ENCODE peak calls at places on chromosomes 12 and 14, in four cellular contexts. S is ovary, N is testis, Y is stomach. G is an unnamed sample.

GRCh38 chr12:22121224-22121623 is 75.2 kb downstream of the CMAS start:
- DNase-seq in Y (no peak), S (no peak), N (no peak), G (no peak)

GRCh38 chr14:100629696-100630095 is 42.5 kb upstream of the BEGAIN start:
- DNase-seq in S (no peak), Y (no peak), N (no peak), G (no peak)

GRCh38 chr14:101965145-101965531 is 765 bp downstream of the DYNC1H1 start:
- DNase-seq in N (peak), S (peak), Y (peak), G (peak)

GRCh38 chr14:102248121-102248520 is 56.8 kb downstream of the MOK start:
- DNase-seq in N (no peak), Y (no peak), S (no peak), G (no peak)

GRCh38 chr12:110266980-110267620 is 13.9 kb upstream of the ATP2A2 start:
- DNase-seq in N (no peak), Y (no peak), S (peak), G (no peak)

GRCh38 chr14:75205586-75205985 is 29.2 kb upstream of the TMED10 start:
- DNase-seq in S (no peak), Y (no peak), N (no peak), G (no peak)

GRCh38 chr12:52349196-52349595 is 18.1 kb downstream of the KRT85 start:
- DNase-seq in Y (no peak), S (no peak), N (no peak), G (no peak)

GRCh38 chr12:52351196-52352059 is 15.9 kb downstream of the KRT85 start:
- DNase-seq in N (no peak), S (no peak), Y (peak), G (peak)

GRCh38 chr12:131895640-131896079 is 1.2 kb downstream of the ULK1 start:
- DNase-seq in Y (no peak), N (no peak), S (no peak), G (no peak)

GRCh38 chr12:52464921-52465320 is 8.7 kb downstream of the KRT6C start:
- DNase-seq in N (no peak), Y (no peak), S (no peak), G (no peak)

GRCh38 chr12:131764738-131765137 is 53.8 kb downstream of the SFSWAP start:
- DNase-seq in Y (no peak), S (no peak), N (no peak), G (no peak)

GRCh38 chr14:23725980-23726746 is 90.0 kb downstream of the DHRS2 start:
- DNase-seq in S (no peak), N (no peak), Y (no peak), G (no peak)

GRCh38 chr12:110657747-110658146 is 31.2 kb downstream of the HVCN1 start:
- DNase-seq in Y (no peak), N (peak), S (no peak), G (no peak)

GRCh38 chr14:45891417-45892080 is 638.5 kb upstream of the MIS18BP1 start:
- DNase-seq in N (peak), Y (peak), S (no peak), G (no peak)

GRCh38 chr12:103780093-103780440 is 61.0 kb downstream of the NT5DC3 start:
- DNase-seq in Y (no peak), S (no peak), N (no peak), G (no peak)

GRCh38 chr14:53531730-53532129 is 378.6 kb upstream of the DDHD1 start:
- DNase-seq in N (no peak), S (no peak), Y (no peak), G (no peak)

GRCh38 chr14:30861200-30861599 is 13.2 kb upstream of the COCH start:
- DNase-seq in S (no peak), Y (no peak), N (no peak), G (no peak)

GRCh38 chr12:69476276-69477017 is 6.3 kb downstream of the FRS2 start:
- DNase-seq in Y (no peak), S (no peak), N (no peak), G (no peak)

GRCh38 chr12:56838602-56839488 is 75.7 kb downstream of the HSD17B6 start:
- DNase-seq in S (peak), N (no peak), Y (no peak), G (no peak)

GRCh38 chr14:69459122-69459521 is 25.4 kb upstream of the PLEKHD1 start:
- DNase-seq in S (no peak), N (no peak), Y (no peak), G (no peak)

GRCh38 chr12:93318720-93319522 is 58.8 kb upstream of the NUDT4 start:
- DNase-seq in N (no peak), Y (no peak), S (no peak), G (no peak)

GRCh38 chr12:99915251-99916082 is 69.3 kb downstream of the ANKS1B start:
- DNase-seq in Y (no peak), S (no peak), N (no peak), G (no peak)

GRCh38 chr12:93449277-93449676 is 7.5 kb upstream of the UBE2N start:
- DNase-seq in Y (no peak), N (no peak), S (no peak), G (no peak)

GRCh38 chr12:71655495-71655894 is 8.2 kb downstream of the ZFC3H1 start:
- DNase-seq in S (no peak), N (no peak), Y (no peak), G (no peak)

GRCh38 chr14:76320486-76320885 is 55.5 kb upstream of the ESRRB start:
- DNase-seq in S (no peak), N (no peak), Y (no peak), G (no peak)

GRCh38 chr14:75568791-75569190 is 9.6 kb upstream of the FLVCR2 start:
- DNase-seq in S (no peak), N (no peak), Y (no peak), G (no peak)

GRCh38 chr12:101824831-101825230 is 5.9 kb downstream of the GNPTAB start:
- DNase-seq in Y (no peak), N (no peak), S (no peak), G (no peak)

GRCh38 chr14:31990959-31991541 is 86.1 kb upstream of the ARHGAP5 start:
- DNase-seq in S (no peak), N (no peak), Y (no peak), G (no peak)

GRCh38 chr14:99659333-99659741 is 14.4 kb downstream of the HHIPL1 start:
- DNase-seq in Y (no peak), N (no peak), S (no peak), G (no peak)

GRCh38 chr12:49010092-49010668 is 8.4 kb downstream of the PRKAG1 start:
- DNase-seq in S (no peak), Y (no peak), N (no peak), G (no peak)

GRCh38 chr12:28130625-28131598 is 59.3 kb upstream of the CCDC91 start:
- DNase-seq in N (peak), Y (no peak), S (peak), G (no peak)

GRCh38 chr14:74875941-74876913 is at the start of gene PROX2:
- DNase-seq in Y (no peak), S (no peak), N (no peak), G (no peak)

GRCh38 chr14:99318091-99318958 is 46.3 kb upstream of the BCL11B start:
- DNase-seq in Y (no peak), N (no peak), S (no peak), G (no peak)

DNA sequence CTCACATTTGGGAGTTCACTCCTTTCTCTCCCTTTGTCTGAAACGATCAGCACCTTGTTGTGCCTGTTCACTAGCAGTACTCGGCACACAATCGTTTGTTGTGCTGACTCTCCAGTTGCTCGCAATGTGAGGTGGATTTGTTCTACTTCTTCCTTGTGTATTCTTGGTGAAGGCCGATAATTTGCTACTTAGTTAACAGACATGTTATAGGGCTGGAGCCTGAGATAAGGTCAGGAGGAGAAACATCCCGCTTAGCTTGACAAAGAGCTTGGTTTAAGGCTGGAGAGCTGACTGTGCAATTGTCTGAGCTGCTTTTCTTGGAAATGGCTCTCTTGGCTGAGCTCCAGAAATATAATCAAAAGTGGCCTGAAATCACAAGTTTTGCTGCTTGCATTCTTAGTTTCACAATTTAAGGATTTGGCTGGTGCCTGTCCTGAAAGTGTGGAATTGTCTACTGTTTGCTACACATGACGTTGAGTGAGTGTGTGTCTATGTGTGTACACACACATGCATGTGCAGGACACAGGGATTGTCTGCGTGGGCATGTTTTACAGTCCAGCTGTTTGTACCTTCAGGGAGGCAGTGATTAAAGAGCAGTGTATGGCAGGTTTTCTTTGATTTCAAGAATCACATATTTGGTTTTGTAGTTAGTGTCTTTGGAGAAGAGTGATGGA is 77.7 kb downstream of the ARF6 start:
- DNase-seq in Y (peak), S (no peak), N (peak), G (no peak)
- TF ChIP-seq POLR2A in Y (no peak), S (no peak), N (no peak), G (no peak)

GRCh38 chr12:13652105-13652504 is 329.3 kb downstream of the GRIN2B start:
- DNase-seq in N (no peak), Y (no peak), S (no peak), G (no peak)
- TF ChIP-seq CTCF in N (no peak), Y (no peak), S (no peak), G (no peak)

GRCh38 chr12:10212623-10213131 is at the start of gene GABARAPL1:
- DNase-seq in Y (peak), S (peak), N (peak), G (peak)
- TF ChIP-seq POLR2A in Y (no peak), S (peak), N (peak), G (peak)

GRCh38 chr14:54725998-54726397 is 159.1 kb downstream of the SAMD4A start:
- DNase-seq in Y (no peak), N (no peak), S (no peak), G (no peak)

GRCh38 chr14:54722791-54723432 is 156.0 kb downstream of the SAMD4A start:
- DNase-seq in S (no peak), N (no peak), Y (no peak), G (no peak)

GRCh38 chr14:54727929-54728328 is 161.0 kb downstream of the SAMD4A start:
- DNase-seq in N (no peak), S (no peak), Y (no peak), G (no peak)

GRCh38 chr14:54724123-54724522 is 157.2 kb downstream of the SAMD4A start:
- DNase-seq in Y (no peak), S (no peak), N (no peak), G (no peak)

DNA sequence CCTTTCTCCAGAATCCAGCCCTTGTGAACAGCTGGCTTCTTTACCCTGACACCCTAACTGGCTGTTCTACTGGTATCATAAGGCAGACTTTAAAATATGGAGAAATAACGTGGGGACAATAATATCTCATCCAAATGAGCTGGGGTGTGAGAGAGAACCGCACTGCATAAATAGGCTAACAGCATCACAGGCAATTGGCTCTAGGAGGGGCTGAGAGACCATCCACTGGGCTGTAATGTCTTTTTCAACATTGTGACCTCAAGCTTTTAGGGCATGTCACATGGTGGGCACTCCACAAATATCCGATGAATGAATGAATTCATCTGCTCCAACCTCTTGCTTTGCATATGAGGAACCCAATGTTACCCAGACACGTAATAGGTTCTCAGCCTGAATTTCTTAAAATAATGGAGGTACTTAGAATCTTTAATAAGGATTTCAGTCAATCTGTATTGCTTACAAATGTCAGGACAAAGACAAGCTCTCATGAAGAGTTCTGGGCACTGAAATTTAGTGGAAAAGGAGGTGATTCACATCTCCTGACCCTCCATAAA is 157.9 kb downstream of the SAMD4A start:
- DNase-seq in S (no peak), N (no peak), Y (no peak), G (no peak)
- TF ChIP-seq CTCF in S (no peak), N (no peak), Y (no peak), G (no peak)

GRCh38 chr14:38404100-38404541 is 148.2 kb upstream of the CLEC14A start:
- DNase-seq in N (no peak), Y (no peak), S (no peak), G (no peak)
- TF ChIP-seq POLR2A in N (no peak), Y (no peak), S (no peak), G (no peak)